ENCODE peak calls at places on chromosomes 4 and X, in nine cellular contexts. One of them, this sample, is unnamed.
A peak's percentile ranks its signal among the peaks of the same experiment; 100 is the strongest.

GRCh38 chr4:80360900-80361299 is 25.4 kb downstream of the CFAP299 start:
- DNase-seq in HFFc6: no peak
- DNase-seq in right lobe of liver: no peak
- DNase-seq in fibroblast of gingiva: peak; percentile 2
- DNase-seq in hypothalamus: no peak
- DNase-seq in posterior cingulate gyrus: no peak
- DNase-seq in activated CD4-positive, alpha-beta T cell treated with anti-CD3 and anti-CD28 coated beads, Interleukin-2, amount 10 ng/mL, durations not matched to agents 7 days and 5 days: no peak
- DNase-seq in Ammon's horn: no peak
- DNase-seq in cardiac fibroblast: peak; percentile 13
- DNase-seq in this sample: no peak

GRCh38 chr4:55184600-55185523 is 59.5 kb upstream of the KDR start:
- DNase-seq in Ammon's horn: no peak
- DNase-seq in posterior cingulate gyrus: no peak
- DNase-seq in right lobe of liver: no peak
- DNase-seq in HFFc6: no peak
- DNase-seq in activated CD4-positive, alpha-beta T cell treated with anti-CD3 and anti-CD28 coated beads, Interleukin-2, amount 10 ng/mL, durations not matched to agents 7 days and 5 days: peak; percentile 43
- DNase-seq in cardiac fibroblast: peak; percentile 70
- DNase-seq in fibroblast of gingiva: peak; percentile 72
- DNase-seq in hypothalamus: no peak
- DNase-seq in this sample: no peak

GRCh38 chrX:121802881-121803412 is 755.5 kb downstream of the GLUD2 start:
- DNase-seq in posterior cingulate gyrus: peak; percentile 32
- DNase-seq in hypothalamus: no peak
- DNase-seq in fibroblast of gingiva: no peak
- DNase-seq in HFFc6: no peak
- DNase-seq in activated CD4-positive, alpha-beta T cell treated with anti-CD3 and anti-CD28 coated beads, Interleukin-2, amount 10 ng/mL, durations not matched to agents 7 days and 5 days: no peak
- DNase-seq in right lobe of liver: no peak
- DNase-seq in Ammon's horn: no peak
- DNase-seq in cardiac fibroblast: no peak
- DNase-seq in this sample: no peak

GRCh38 chrX:54294306-54294705 is 63.5 kb downstream of the WNK3 start:
- DNase-seq in HFFc6: no peak
- DNase-seq in right lobe of liver: no peak
- DNase-seq in activated CD4-positive, alpha-beta T cell treated with anti-CD3 and anti-CD28 coated beads, Interleukin-2, amount 10 ng/mL, durations not matched to agents 7 days and 5 days: no peak
- DNase-seq in posterior cingulate gyrus: no peak
- DNase-seq in hypothalamus: no peak
- DNase-seq in fibroblast of gingiva: no peak
- DNase-seq in cardiac fibroblast: no peak
- DNase-seq in Ammon's horn: no peak
- DNase-seq in this sample: no peak

GRCh38 chr4:74623041-74623440 is 171.3 kb downstream of the BTC start:
- DNase-seq in posterior cingulate gyrus: no peak
- DNase-seq in HFFc6: peak; percentile 27
- DNase-seq in right lobe of liver: no peak
- DNase-seq in hypothalamus: no peak
- DNase-seq in activated CD4-positive, alpha-beta T cell treated with anti-CD3 and anti-CD28 coated beads, Interleukin-2, amount 10 ng/mL, durations not matched to agents 7 days and 5 days: peak; percentile 14
- DNase-seq in Ammon's horn: no peak
- DNase-seq in fibroblast of gingiva: peak; percentile 44
- DNase-seq in cardiac fibroblast: peak; percentile 87
- DNase-seq in this sample: no peak

GRCh38 chr4:128859887-128860774 is 50.6 kb downstream of the JADE1 start:
- DNase-seq in activated CD4-positive, alpha-beta T cell treated with anti-CD3 and anti-CD28 coated beads, Interleukin-2, amount 10 ng/mL, durations not matched to agents 7 days and 5 days: no peak
- DNase-seq in HFFc6: peak; percentile 33
- DNase-seq in posterior cingulate gyrus: no peak
- DNase-seq in right lobe of liver: no peak
- DNase-seq in fibroblast of gingiva: peak; percentile 68
- DNase-seq in hypothalamus: no peak
- DNase-seq in cardiac fibroblast: peak; percentile 80
- DNase-seq in Ammon's horn: no peak
- DNase-seq in this sample: no peak

GRCh38 chr4:74840931-74841330 is 46.6 kb upstream of the BTC start:
- DNase-seq in HFFc6: no peak
- DNase-seq in hypothalamus: no peak
- DNase-seq in Ammon's horn: no peak
- DNase-seq in activated CD4-positive, alpha-beta T cell treated with anti-CD3 and anti-CD28 coated beads, Interleukin-2, amount 10 ng/mL, durations not matched to agents 7 days and 5 days: no peak
- DNase-seq in posterior cingulate gyrus: no peak
- DNase-seq in fibroblast of gingiva: no peak
- DNase-seq in right lobe of liver: no peak
- DNase-seq in cardiac fibroblast: peak; percentile 14
- DNase-seq in this sample: no peak

GRCh38 chr4:103032575-103032974 is 13.1 kb upstream of the SLC9B1 start:
- DNase-seq in cardiac fibroblast: peak; percentile 42
- DNase-seq in hypothalamus: no peak
- DNase-seq in Ammon's horn: no peak
- DNase-seq in HFFc6: peak; percentile 28
- DNase-seq in activated CD4-positive, alpha-beta T cell treated with anti-CD3 and anti-CD28 coated beads, Interleukin-2, amount 10 ng/mL, durations not matched to agents 7 days and 5 days: peak; percentile 16
- DNase-seq in right lobe of liver: no peak
- DNase-seq in posterior cingulate gyrus: no peak
- DNase-seq in fibroblast of gingiva: peak; percentile 14
- DNase-seq in this sample: no peak

GRCh38 chr4:42280327-42281095 is 116.8 kb upstream of the SHISA3 start:
- DNase-seq in Ammon's horn: no peak
- DNase-seq in right lobe of liver: no peak
- DNase-seq in activated CD4-positive, alpha-beta T cell treated with anti-CD3 and anti-CD28 coated beads, Interleukin-2, amount 10 ng/mL, durations not matched to agents 7 days and 5 days: peak; percentile 45
- DNase-seq in hypothalamus: no peak
- DNase-seq in fibroblast of gingiva: no peak
- DNase-seq in posterior cingulate gyrus: no peak
- DNase-seq in cardiac fibroblast: peak; percentile 61
- DNase-seq in HFFc6: no peak
- DNase-seq in this sample: no peak

GRCh38 chr4:150218447-150218846 is 140.2 kb downstream of the DCLK2 start:
- DNase-seq in activated CD4-positive, alpha-beta T cell treated with anti-CD3 and anti-CD28 coated beads, Interleukin-2, amount 10 ng/mL, durations not matched to agents 7 days and 5 days: no peak
- DNase-seq in posterior cingulate gyrus: no peak
- DNase-seq in cardiac fibroblast: no peak
- DNase-seq in right lobe of liver: no peak
- DNase-seq in HFFc6: no peak
- DNase-seq in fibroblast of gingiva: no peak
- DNase-seq in hypothalamus: no peak
- DNase-seq in Ammon's horn: no peak
- DNase-seq in this sample: no peak

GRCh38 chr4:158295053-158295452 is 84.8 kb downstream of the TMEM144 start:
- DNase-seq in HFFc6: no peak
- DNase-seq in right lobe of liver: no peak
- DNase-seq in hypothalamus: no peak
- DNase-seq in cardiac fibroblast: peak; percentile 9
- DNase-seq in activated CD4-positive, alpha-beta T cell treated with anti-CD3 and anti-CD28 coated beads, Interleukin-2, amount 10 ng/mL, durations not matched to agents 7 days and 5 days: no peak
- DNase-seq in fibroblast of gingiva: no peak
- DNase-seq in posterior cingulate gyrus: no peak
- DNase-seq in Ammon's horn: no peak
- DNase-seq in this sample: no peak

GRCh38 chr4:144709793-144710525 is 64.0 kb downstream of the HHIP start:
- DNase-seq in activated CD4-positive, alpha-beta T cell treated with anti-CD3 and anti-CD28 coated beads, Interleukin-2, amount 10 ng/mL, durations not matched to agents 7 days and 5 days: no peak
- DNase-seq in Ammon's horn: peak; percentile 90
- DNase-seq in posterior cingulate gyrus: no peak
- DNase-seq in right lobe of liver: no peak
- DNase-seq in HFFc6: peak; percentile 68
- DNase-seq in hypothalamus: peak; percentile 64
- DNase-seq in fibroblast of gingiva: peak; percentile 49
- DNase-seq in cardiac fibroblast: peak; percentile 95
- DNase-seq in this sample: no peak

GRCh38 chr4:15690020-15690809 is 8.6 kb downstream of the FAM200B start:
- DNase-seq in activated CD4-positive, alpha-beta T cell treated with anti-CD3 and anti-CD28 coated beads, Interleukin-2, amount 10 ng/mL, durations not matched to agents 7 days and 5 days: no peak
- DNase-seq in fibroblast of gingiva: peak; percentile 39
- DNase-seq in Ammon's horn: no peak
- DNase-seq in posterior cingulate gyrus: no peak
- DNase-seq in right lobe of liver: no peak
- DNase-seq in cardiac fibroblast: peak; percentile 97
- DNase-seq in HFFc6: peak; percentile 91
- DNase-seq in hypothalamus: no peak
- DNase-seq in this sample: no peak

GRCh38 chr4:3291969-3292570 is 751 bp upstream of the RGS12 start:
- DNase-seq in fibroblast of gingiva: peak; percentile 67
- DNase-seq in cardiac fibroblast: peak; percentile 31
- DNase-seq in activated CD4-positive, alpha-beta T cell treated with anti-CD3 and anti-CD28 coated beads, Interleukin-2, amount 10 ng/mL, durations not matched to agents 7 days and 5 days: peak; percentile 22
- DNase-seq in HFFc6: no peak
- DNase-seq in hypothalamus: no peak
- DNase-seq in posterior cingulate gyrus: peak; percentile 91
- DNase-seq in right lobe of liver: peak; percentile 81
- DNase-seq in Ammon's horn: peak; percentile 65
- DNase-seq in this sample: peak; percentile 84

GRCh38 chr4:161704653-161705052 is 459.1 kb downstream of the FSTL5 start:
- DNase-seq in right lobe of liver: no peak
- DNase-seq in HFFc6: no peak
- DNase-seq in hypothalamus: no peak
- DNase-seq in cardiac fibroblast: no peak
- DNase-seq in posterior cingulate gyrus: no peak
- DNase-seq in fibroblast of gingiva: no peak
- DNase-seq in Ammon's horn: no peak
- DNase-seq in activated CD4-positive, alpha-beta T cell treated with anti-CD3 and anti-CD28 coated beads, Interleukin-2, amount 10 ng/mL, durations not matched to agents 7 days and 5 days: no peak
- DNase-seq in this sample: no peak

GRCh38 chr4:15077969-15078368 is 75.7 kb downstream of the CPEB2 start:
- DNase-seq in activated CD4-positive, alpha-beta T cell treated with anti-CD3 and anti-CD28 coated beads, Interleukin-2, amount 10 ng/mL, durations not matched to agents 7 days and 5 days: no peak
- DNase-seq in posterior cingulate gyrus: no peak
- DNase-seq in right lobe of liver: no peak
- DNase-seq in Ammon's horn: no peak
- DNase-seq in hypothalamus: no peak
- DNase-seq in HFFc6: no peak
- DNase-seq in fibroblast of gingiva: peak; percentile 49
- DNase-seq in cardiac fibroblast: peak; percentile 97
- DNase-seq in this sample: no peak

GRCh38 chr4:159363376-159363775 is 260.5 kb downstream of the RAPGEF2 start:
- DNase-seq in activated CD4-positive, alpha-beta T cell treated with anti-CD3 and anti-CD28 coated beads, Interleukin-2, amount 10 ng/mL, durations not matched to agents 7 days and 5 days: no peak
- DNase-seq in right lobe of liver: no peak
- DNase-seq in fibroblast of gingiva: no peak
- DNase-seq in cardiac fibroblast: no peak
- DNase-seq in Ammon's horn: no peak
- DNase-seq in hypothalamus: no peak
- DNase-seq in HFFc6: no peak
- DNase-seq in posterior cingulate gyrus: no peak
- DNase-seq in this sample: no peak